ENCODE peak calls at places on chromosomes 5 and 9, in ten cellular contexts. U is HFF-Myc; C is A172; J is stimulated activated effector memory CD8-positive, alpha-beta T cell treated with anti-CD3 and anti-CD28 coated beads, Interleukin-12 subunit alpha, Interleukin-12 subunit beta, amount 100 ng/mL, for 72 hours; I is heart left ventricle; M is cardiac fibroblast; X is activated naive CD4-positive, alpha-beta T cell; N is HT1080; H is Kasumi-1; K is HuH-7.5. P is an unnamed sample.
A peak's percentile ranks its signal among the peaks of the same experiment; 100 is the strongest.

GRCh38 chr9:87771251-87772006 is 45.5 kb downstream of the CTSL start:
- DNase-seq in N (no peak), U (no peak), J (no peak), M (no peak), C (no peak), X (no peak), K (no peak), H (no peak), I (peak; percentile 73), P (no peak)

GRCh38 chr9:135254176-135255032 is 166.9 kb downstream of the OLFM1 start:
- DNase-seq in M (no peak), U (no peak), N (no peak), K (no peak), X (no peak), J (no peak), H (no peak), I (peak; percentile 16), C (no peak), P (no peak)

GRCh38 chr9:135087899-135088347 is 455 bp downstream of the OLFM1 start:
- DNase-seq in N (no peak), U (no peak), J (no peak), M (no peak), I (no peak), H (no peak), C (no peak), X (no peak), K (no peak), P (peak; percentile 20)

GRCh38 chr5:151085517-151086031 is 4.7 kb upstream of the TNIP1 start:
- DNase-seq in H (no peak), I (peak; percentile 75), U (no peak), C (peak; percentile 72), K (no peak), X (no peak), M (peak; percentile 82), J (no peak), N (no peak), P (no peak)

GRCh38 chr5:90503596-90503995 is 25.8 kb downstream of the LYSMD3 start:
- DNase-seq in N (no peak), H (no peak), I (no peak), U (no peak), M (peak; percentile 38), J (no peak), X (no peak), K (no peak), C (no peak), P (no peak)

GRCh38 chr5:59157001-59157527 is 574.2 kb downstream of the RAB3C start:
- DNase-seq in M (peak; percentile 14), X (no peak), N (no peak), J (no peak), K (no peak), U (no peak), C (no peak), I (no peak), H (no peak), P (no peak)

GRCh38 chr9:23044549-23044948 is 597.9 kb downstream of the DMRTA1 start:
- DNase-seq in U (no peak), K (no peak), C (no peak), N (peak; percentile 38), H (no peak), X (no peak), M (peak; percentile 3), I (no peak), J (no peak), P (no peak)

GRCh38 chr5:169097374-169097831 is 203.5 kb downstream of the SLIT3 start:
- DNase-seq in J (no peak), C (no peak), M (no peak), U (no peak), K (no peak), H (no peak), X (no peak), N (no peak), I (no peak), P (no peak)

GRCh38 chr9:137619240-137620090 is 660 bp downstream of the EHMT1 start:
- DNase-seq in J (no peak), H (peak; percentile 43), M (peak; percentile 54), K (peak; percentile 71), X (no peak), C (peak; percentile 45), U (no peak), I (no peak), N (peak; percentile 39), P (no peak)

GRCh38 chr9:124259273-124260078 is 1.7 kb downstream of the NEK6 start:
- DNase-seq in C (peak; percentile 91), M (peak; percentile 90), I (peak; percentile 68), N (peak; percentile 91), X (no peak), U (no peak), H (peak; percentile 42), K (peak; percentile 74), J (no peak), P (no peak)

GRCh38 chr9:89553451-89554020 is 51.3 kb upstream of the GADD45G start:
- DNase-seq in U (no peak), M (no peak), J (no peak), H (no peak), I (no peak), N (no peak), K (no peak), X (no peak), C (no peak), P (no peak)

P was measured in endothelial cell.